ENCODE peak calls at places on chromosomes 13 and 19, in four cellular contexts. One of them, this sample, is unnamed. For H3K9me3, the result is how much of the 10 kb centered on the place peaks cover.

GRCh38 chr13:23956106-23956505 is 58.8 kb upstream of the C1QTNF9B start:
- DNase-seq in OCI-LY7: no peak
- DNase-seq in cardiac muscle cell: no peak
- DNase-seq in tibial nerve: no peak
- DNase-seq in this sample: no peak

GRCh38 chr13:45809810-45810394 is 41.7 kb downstream of the SIAH3 start:
- DNase-seq in OCI-LY7: no peak
- DNase-seq in cardiac muscle cell: no peak
- DNase-seq in tibial nerve: no peak
- DNase-seq in this sample: no peak

GRCh38 chr13:36673838-36674326 is at the start of gene SERTM1:
- DNase-seq in OCI-LY7: no peak
- DNase-seq in cardiac muscle cell: peak
- DNase-seq in tibial nerve: no peak
- DNase-seq in this sample: peak

GRCh38 chr13:39527961-39528720 is 74.9 kb downstream of the LHFPL6 start:
- DNase-seq in OCI-LY7: no peak
- DNase-seq in cardiac muscle cell: no peak
- DNase-seq in tibial nerve: no peak
- DNase-seq in this sample: no peak

GRCh38 chr13:47932953-47933687 is 68.0 kb downstream of the SUCLA2 start:
- DNase-seq in OCI-LY7: no peak
- DNase-seq in cardiac muscle cell: no peak
- DNase-seq in tibial nerve: no peak
- DNase-seq in this sample: no peak

GRCh38 chr19:39212377-39212742 is 8.3 kb upstream of the SYCN start:
- DNase-seq in OCI-LY7: peak
- DNase-seq in cardiac muscle cell: no peak
- DNase-seq in tibial nerve: no peak
- DNase-seq in this sample: peak

GRCh38 chr19:32676186-32676894 is 692 bp downstream of the RGS9BP start:
- DNase-seq in OCI-LY7: no peak
- DNase-seq in cardiac muscle cell: peak
- DNase-seq in tibial nerve: no peak
- DNase-seq in this sample: no peak

GRCh38 chr13:76723551-76724232 is 162.5 kb downstream of the KCTD12 start:
- DNase-seq in OCI-LY7: no peak
- DNase-seq in cardiac muscle cell: no peak
- DNase-seq in tibial nerve: no peak
- DNase-seq in this sample: peak

GRCh38 chr19:9597027-9597426 is 12.7 kb upstream of the ZNF121 start:
- DNase-seq in OCI-LY7: no peak
- DNase-seq in cardiac muscle cell: no peak
- DNase-seq in tibial nerve: no peak
- DNase-seq in this sample: no peak

GRCh38 chr19:16366433-16367268 is 42.0 kb downstream of the KLF2 start:
- DNase-seq in OCI-LY7: peak
- DNase-seq in cardiac muscle cell: no peak
- DNase-seq in tibial nerve: no peak
- DNase-seq in this sample: peak

GRCh38 chr19:39347332-39348227 is 5.4 kb downstream of the SAMD4B start:
- DNase-seq in OCI-LY7: no peak
- DNase-seq in cardiac muscle cell: no peak
- DNase-seq in tibial nerve: no peak
- DNase-seq in this sample: no peak

GRCh38 chr19:20179946-20180345 is 12.9 kb downstream of the ZNF486 start:
- DNase-seq in OCI-LY7: no peak
- DNase-seq in cardiac muscle cell: no peak
- DNase-seq in tibial nerve: no peak
- DNase-seq in this sample: no peak

GRCh38 chr19:44767295-44768180 is 10.2 kb upstream of the CBLC start:
- DNase-seq in OCI-LY7: no peak
- DNase-seq in cardiac muscle cell: no peak
- DNase-seq in tibial nerve: no peak
- DNase-seq in this sample: no peak

GRCh38 chr13:46168818-46169217 is 13.2 kb downstream of the LCP1 start:
- DNase-seq in OCI-LY7: no peak
- DNase-seq in cardiac muscle cell: no peak
- DNase-seq in tibial nerve: no peak
- DNase-seq in this sample: no peak

GRCh38 chr19:50909240-50910070 is 1.7 kb downstream of the KLK4 start:
- DNase-seq in OCI-LY7: peak
- DNase-seq in cardiac muscle cell: peak
- DNase-seq in tibial nerve: peak
- DNase-seq in this sample: peak

GRCh38 chr19:43522929-43523328 is 4.1 kb downstream of the ETHE1 start:
- DNase-seq in OCI-LY7: no peak
- DNase-seq in cardiac muscle cell: no peak
- DNase-seq in tibial nerve: no peak
- DNase-seq in this sample: no peak

GRCh38 chr19:43518051-43518450 is 8.9 kb downstream of the ETHE1 start:
- DNase-seq in OCI-LY7: no peak
- DNase-seq in cardiac muscle cell: no peak
- DNase-seq in tibial nerve: no peak
- DNase-seq in this sample: no peak

GRCh38 chr19:43524922-43525835 is 1.8 kb downstream of the ETHE1 start:
- DNase-seq in OCI-LY7: no peak
- DNase-seq in cardiac muscle cell: peak
- DNase-seq in tibial nerve: peak
- DNase-seq in this sample: peak

GRCh38 chr19:43519436-43520088 is 7.4 kb downstream of the ETHE1 start:
- DNase-seq in OCI-LY7: peak
- DNase-seq in cardiac muscle cell: peak
- DNase-seq in tibial nerve: peak
- DNase-seq in this sample: peak
- TF ChIP-seq CTCF in OCI-LY7: peak
- TF ChIP-seq CTCF in cardiac muscle cell: peak
- TF ChIP-seq CTCF in tibial nerve: peak
- TF ChIP-seq CTCF in this sample: peak

GRCh38 chr13:29161653-29162052 is 341.5 kb downstream of the MTUS2 start:
- DNase-seq in OCI-LY7: no peak
- DNase-seq in cardiac muscle cell: no peak
- DNase-seq in tibial nerve: no peak
- DNase-seq in this sample: no peak
- H3K9me3 ChIP-seq in OCI-LY7: under half
- H3K9me3 ChIP-seq in cardiac muscle cell: under half
- H3K9me3 ChIP-seq in tibial nerve: under half
- H3K9me3 ChIP-seq in this sample: under half

GRCh38 chr19:5542665-5543064 is 25.1 kb downstream of the TINCR start:
- DNase-seq in OCI-LY7: no peak
- DNase-seq in cardiac muscle cell: peak
- DNase-seq in tibial nerve: no peak
- DNase-seq in this sample: no peak

GRCh38 chr19:5545051-5545450 is 22.7 kb downstream of the TINCR start:
- DNase-seq in OCI-LY7: no peak
- DNase-seq in cardiac muscle cell: no peak
- DNase-seq in tibial nerve: no peak
- DNase-seq in this sample: no peak

GRCh38 chr19:5545984-5546383 is 21.8 kb downstream of the TINCR start:
- DNase-seq in OCI-LY7: no peak
- DNase-seq in cardiac muscle cell: no peak
- DNase-seq in tibial nerve: no peak
- DNase-seq in this sample: no peak

DNA sequence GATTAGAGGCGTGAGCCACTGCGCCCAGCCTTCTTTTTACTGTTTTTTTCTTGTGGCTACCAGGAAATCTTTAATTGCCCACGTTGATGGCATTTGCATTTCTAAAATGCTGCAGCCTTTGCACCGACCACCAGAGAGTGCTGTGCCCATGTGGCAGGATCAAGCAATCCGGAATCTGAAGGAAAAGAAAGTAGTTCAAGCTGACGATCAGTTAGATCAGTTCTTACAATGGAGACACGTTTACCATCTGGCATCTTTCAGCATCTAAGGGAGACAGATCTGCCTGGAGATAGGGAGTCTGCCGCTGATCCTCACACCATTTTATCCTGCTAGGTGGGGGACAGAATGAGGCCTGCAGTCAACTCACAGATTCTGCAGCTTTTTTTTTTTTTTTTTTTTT is 19.9 kb downstream of the TINCR start:
- DNase-seq in OCI-LY7: peak
- DNase-seq in cardiac muscle cell: peak
- DNase-seq in tibial nerve: no peak
- DNase-seq in this sample: no peak
- TF ChIP-seq CTCF in OCI-LY7: peak
- TF ChIP-seq CTCF in cardiac muscle cell: peak
- TF ChIP-seq CTCF in tibial nerve: peak
- TF ChIP-seq CTCF in this sample: peak

DNA sequence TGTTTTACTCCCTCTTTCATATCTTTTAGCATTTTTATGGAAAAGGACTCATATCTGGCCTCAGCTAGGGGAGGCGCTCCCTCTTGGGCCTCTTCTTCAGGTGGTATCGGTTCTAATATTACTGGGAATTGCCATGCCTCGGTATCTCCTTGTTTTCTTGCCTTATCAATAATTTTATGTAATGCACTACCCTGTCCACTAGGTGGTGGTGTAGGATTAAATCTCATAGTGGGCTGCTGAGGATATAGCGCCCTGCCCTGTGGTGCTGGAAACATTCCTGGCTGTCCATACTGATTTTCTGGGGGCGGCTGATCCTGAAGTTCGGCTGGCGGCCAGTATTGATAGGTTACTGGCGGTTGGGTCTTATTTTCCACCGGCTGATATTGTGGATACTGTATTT is 35.8 kb downstream of the ZNF420 start:
- DNase-seq in OCI-LY7: peak
- DNase-seq in cardiac muscle cell: no peak
- DNase-seq in tibial nerve: no peak
- DNase-seq in this sample: no peak
- H3K9me3 ChIP-seq in OCI-LY7: under half
- H3K9me3 ChIP-seq in cardiac muscle cell: under half
- H3K9me3 ChIP-seq in tibial nerve: half or more
- H3K9me3 ChIP-seq in this sample: under half

DNA sequence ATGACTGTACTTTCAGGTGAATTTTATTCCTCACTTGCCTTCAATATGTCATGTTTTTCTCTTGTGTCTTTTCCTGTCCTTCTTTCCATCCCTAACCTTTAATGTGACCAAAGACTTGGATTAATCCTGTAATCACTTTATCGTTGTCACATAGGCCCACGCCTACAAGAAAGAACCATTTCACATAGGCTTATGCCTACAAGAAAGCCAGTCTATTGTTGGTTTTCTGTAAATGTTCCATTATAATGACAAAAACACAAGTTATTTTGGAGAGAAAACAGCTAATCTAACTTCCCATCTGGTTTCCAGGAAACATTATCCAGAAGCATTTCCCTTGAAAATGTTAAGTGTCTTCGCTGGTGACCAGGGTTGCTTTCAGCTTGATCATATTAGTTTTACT is 708.4 kb downstream of the EFNB2 start:
- DNase-seq in OCI-LY7: no peak
- DNase-seq in cardiac muscle cell: no peak
- DNase-seq in tibial nerve: no peak
- DNase-seq in this sample: no peak
- TF ChIP-seq CTCF in OCI-LY7: no peak
- TF ChIP-seq CTCF in cardiac muscle cell: no peak
- TF ChIP-seq CTCF in tibial nerve: no peak
- TF ChIP-seq CTCF in this sample: no peak

DNA sequence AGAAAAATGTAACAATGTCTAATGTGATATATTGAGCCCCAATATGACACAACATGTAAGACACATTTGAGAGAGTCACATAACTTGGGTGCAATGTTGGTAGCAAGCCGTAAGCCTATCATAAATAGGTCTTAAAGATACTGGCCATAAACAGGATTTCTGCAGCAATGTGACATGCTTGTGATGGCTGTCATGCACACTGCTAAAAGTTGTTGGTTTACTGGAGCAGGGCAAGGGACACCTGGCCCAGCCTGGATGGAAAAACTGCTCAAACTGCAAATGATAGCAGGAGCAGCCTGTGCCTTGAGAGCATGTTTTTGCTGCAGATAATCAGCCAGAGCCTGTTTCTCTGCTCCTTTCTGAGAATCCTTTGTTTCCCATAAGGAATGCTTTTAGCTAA is 136.7 kb upstream of the ZNF91 start:
- DNase-seq in OCI-LY7: no peak
- DNase-seq in cardiac muscle cell: no peak
- DNase-seq in tibial nerve: no peak
- DNase-seq in this sample: no peak
- H3K9me3 ChIP-seq in OCI-LY7: under half
- H3K9me3 ChIP-seq in cardiac muscle cell: under half
- H3K9me3 ChIP-seq in tibial nerve: under half
- H3K9me3 ChIP-seq in this sample: under half

GRCh38 chr19:1633269-1633606 is 19.2 kb downstream of the TCF3 start:
- DNase-seq in OCI-LY7: no peak
- DNase-seq in cardiac muscle cell: no peak
- DNase-seq in tibial nerve: no peak
- DNase-seq in this sample: no peak
- TF ChIP-seq CTCF in OCI-LY7: no peak
- TF ChIP-seq CTCF in cardiac muscle cell: no peak
- TF ChIP-seq CTCF in tibial nerve: no peak
- TF ChIP-seq CTCF in this sample: no peak

GRCh38 chr13:113915786-113916329 is 52.0 kb upstream of the GAS6 start:
- DNase-seq in OCI-LY7: no peak
- DNase-seq in cardiac muscle cell: no peak
- DNase-seq in tibial nerve: no peak
- DNase-seq in this sample: no peak

GRCh38 chr13:113916330-113916815 is 52.5 kb upstream of the GAS6 start:
- DNase-seq in OCI-LY7: no peak
- DNase-seq in cardiac muscle cell: no peak
- DNase-seq in tibial nerve: peak
- DNase-seq in this sample: no peak

GRCh38 chr13:113917523-113918371 is 53.9 kb upstream of the GAS6 start:
- DNase-seq in OCI-LY7: no peak
- DNase-seq in cardiac muscle cell: no peak
- DNase-seq in tibial nerve: no peak
- DNase-seq in this sample: no peak

GRCh38 chr13:113918580-113918979 is 54.7 kb upstream of the GAS6 start:
- DNase-seq in OCI-LY7: no peak
- DNase-seq in cardiac muscle cell: no peak
- DNase-seq in tibial nerve: no peak
- DNase-seq in this sample: no peak

DNA sequence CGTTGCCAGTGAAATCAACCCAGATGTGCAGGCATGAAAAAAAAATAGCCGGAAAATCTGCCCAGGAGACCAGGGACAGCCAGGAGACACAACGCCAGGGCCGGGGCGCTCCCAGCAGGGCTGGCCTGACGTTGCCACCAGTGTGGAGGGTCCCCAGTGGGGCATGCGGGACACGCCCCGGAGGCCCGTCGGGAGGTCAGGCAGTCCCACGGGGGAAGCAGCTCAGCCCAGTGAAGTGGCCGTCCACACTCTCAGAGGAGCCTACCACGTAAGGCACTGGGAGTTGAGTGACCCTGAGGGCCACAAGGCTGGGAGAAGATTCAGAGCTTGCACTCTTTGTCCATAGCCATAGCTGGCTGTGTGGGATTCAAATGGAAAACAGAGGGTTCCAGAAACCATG is 53.2 kb upstream of the GAS6 start:
- DNase-seq in OCI-LY7: no peak
- DNase-seq in cardiac muscle cell: no peak
- DNase-seq in tibial nerve: no peak
- DNase-seq in this sample: no peak
- H3K9me3 ChIP-seq in OCI-LY7: under half
- H3K9me3 ChIP-seq in cardiac muscle cell: under half
- H3K9me3 ChIP-seq in tibial nerve: under half
- H3K9me3 ChIP-seq in this sample: under half

GRCh38 chr13:34164585-34164984 is 346.6 kb downstream of the RFC3 start:
- DNase-seq in OCI-LY7: no peak
- DNase-seq in cardiac muscle cell: no peak
- DNase-seq in tibial nerve: no peak
- DNase-seq in this sample: no peak
- TF ChIP-seq CTCF in OCI-LY7: no peak
- TF ChIP-seq CTCF in cardiac muscle cell: no peak
- TF ChIP-seq CTCF in tibial nerve: no peak
- TF ChIP-seq CTCF in this sample: no peak

This sample was measured in testis.